ENCODE peak calls at places on chromosome 12, in nine cellular contexts. L is GM23338, H is Caco-2, T is stomach, Z is thyroid gland, D is fibroblast of lung, X is keratinocyte, I is cardiac muscle cell, K is DND-41. B is an unnamed sample. For H3K36me3 and H3K27me3, the result is how much of the 10 kb centered on the place peaks cover.

GRCh38 chr12:4270016-4270669 is 3.4 kb upstream of the CCND2 start:
- DNase-seq in L (peak), H (no peak), T (no peak), Z (no peak), D (no peak), X (no peak), I (no peak), K (peak), B (peak)

GRCh38 chr12:21523148-21523547 is 2.9 kb upstream of the SPX start:
- DNase-seq in L (no peak), H (no peak), T (no peak), Z (no peak), D (no peak), X (no peak), I (no peak), K (no peak), B (no peak)

GRCh38 chr12:1911598-1912575 is 6.6 kb downstream of the CACNA2D4 start:
- DNase-seq in L (no peak), H (no peak), T (peak), Z (no peak), D (no peak), X (no peak), I (no peak), K (no peak), B (peak)

GRCh38 chr12:130526813-130527212 is 189.1 kb downstream of the PIWIL1 start:
- DNase-seq in L (peak), H (peak), T (no peak), Z (peak), D (no peak), X (no peak), I (no peak), K (peak), B (peak)

GRCh38 chr12:62882140-62882539 is 52.8 kb downstream of the PPM1H start:
- DNase-seq in L (no peak), H (no peak), T (no peak), Z (no peak), D (no peak), X (no peak), I (no peak), K (no peak), B (no peak)

GRCh38 chr12:111532741-111533140 is 66.4 kb downstream of the ATXN2 start:
- DNase-seq in L (peak), H (peak), T (no peak), Z (no peak), D (no peak), X (no peak), I (no peak), K (no peak), B (peak)

GRCh38 chr12:107228076-107228475 is 134.7 kb upstream of the CRY1 start:
- DNase-seq in L (no peak), H (no peak), T (no peak), Z (no peak), D (no peak), X (no peak), I (no peak), K (no peak), B (peak)

GRCh38 chr12:3279832-3280231 is 202.7 kb downstream of the TSPAN9 start:
- DNase-seq in L (no peak), H (no peak), T (no peak), Z (no peak), D (no peak), X (no peak), I (no peak), K (no peak), B (no peak)

GRCh38 chr12:25903603-25904245 is 54.8 kb upstream of the RASSF8 start:
- DNase-seq in L (no peak), H (no peak), T (no peak), Z (no peak), D (no peak), X (no peak), I (peak), K (no peak), B (no peak)

GRCh38 chr12:6393109-6393508 is 9.1 kb downstream of the LTBR start:
- DNase-seq in L (no peak), H (no peak), T (no peak), Z (no peak), D (no peak), X (no peak), I (no peak), K (no peak), B (no peak)

GRCh38 chr12:75953312-75953906 is 78.2 kb downstream of the PHLDA1 start:
- DNase-seq in L (no peak), H (no peak), T (no peak), Z (no peak), D (peak), X (no peak), I (peak), K (no peak), B (no peak)

GRCh38 chr12:45232146-45232731 is 16.3 kb downstream of the ANO6 start:
- DNase-seq in L (no peak), H (no peak), T (no peak), Z (no peak), D (no peak), X (no peak), I (no peak), K (no peak), B (no peak)

GRCh38 chr12:19704966-19705365 is 265.7 kb downstream of the AEBP2 start:
- DNase-seq in L (no peak), H (no peak), T (no peak), Z (no peak), D (no peak), X (no peak), I (no peak), K (no peak), B (no peak)

GRCh38 chr12:19706936-19707335 is 267.6 kb downstream of the AEBP2 start:
- DNase-seq in L (no peak), H (no peak), T (no peak), Z (no peak), D (no peak), X (no peak), I (no peak), K (no peak), B (no peak)

GRCh38 chr12:19695244-19696098 is 256.2 kb downstream of the AEBP2 start:
- DNase-seq in L (no peak), H (no peak), T (no peak), Z (no peak), D (no peak), X (no peak), I (no peak), K (peak), B (no peak)

DNA sequence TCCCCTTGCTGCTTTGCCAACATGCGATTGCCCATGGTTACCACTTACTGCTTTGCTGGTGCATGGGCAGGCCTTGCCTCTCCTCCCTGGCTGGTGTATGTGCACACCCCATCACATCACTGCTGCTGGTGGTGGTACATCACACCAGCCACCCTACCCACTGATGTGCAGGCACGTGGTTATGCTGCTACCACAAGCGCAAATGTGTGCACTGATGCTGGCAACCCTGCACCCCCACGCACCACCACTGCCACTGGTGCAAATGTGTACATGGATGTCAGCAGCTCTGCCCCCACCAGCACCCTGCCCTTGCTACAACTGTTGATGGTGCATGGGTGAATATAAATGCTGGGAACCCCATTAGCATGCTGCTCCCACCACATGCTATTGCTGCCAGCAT is 261.7 kb downstream of the AEBP2 start:
- DNase-seq in L (no peak), H (no peak), T (no peak), Z (no peak), D (no peak), X (no peak), I (no peak), K (no peak), B (no peak)
- H3K36me3 ChIP-seq in L (under half), H (under half), T (under half), Z (under half), D (under half), X (under half), I (under half), K (under half), B (under half)

DNA sequence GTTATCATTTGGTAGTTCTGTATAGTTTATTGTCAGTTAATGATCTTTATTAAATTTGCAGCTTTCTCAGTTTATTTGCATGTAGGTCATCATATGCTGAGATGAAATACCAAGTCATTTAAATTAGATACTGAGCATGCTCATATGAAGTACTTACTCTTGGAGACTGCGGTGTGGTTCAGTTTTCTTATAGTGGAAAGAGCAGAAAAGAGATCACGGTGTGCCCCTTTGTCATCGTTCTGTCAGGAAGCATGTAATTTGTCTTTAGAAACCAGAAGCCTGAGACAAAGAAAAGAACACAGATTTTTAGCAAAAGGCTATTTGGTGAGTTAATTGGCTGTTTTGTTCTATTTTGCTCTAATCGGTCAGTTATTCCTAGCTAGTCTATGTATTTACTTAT is 75.6 kb downstream of the PLEKHA5 start:
- DNase-seq in L (no peak), H (no peak), T (no peak), Z (no peak), D (no peak), X (no peak), I (no peak), K (no peak), B (no peak)
- H3K4me3 ChIP-seq in L (no peak), H (no peak), T (no peak), Z (no peak), D (no peak), X (no peak), I (no peak), K (no peak), B (no peak)

DNA sequence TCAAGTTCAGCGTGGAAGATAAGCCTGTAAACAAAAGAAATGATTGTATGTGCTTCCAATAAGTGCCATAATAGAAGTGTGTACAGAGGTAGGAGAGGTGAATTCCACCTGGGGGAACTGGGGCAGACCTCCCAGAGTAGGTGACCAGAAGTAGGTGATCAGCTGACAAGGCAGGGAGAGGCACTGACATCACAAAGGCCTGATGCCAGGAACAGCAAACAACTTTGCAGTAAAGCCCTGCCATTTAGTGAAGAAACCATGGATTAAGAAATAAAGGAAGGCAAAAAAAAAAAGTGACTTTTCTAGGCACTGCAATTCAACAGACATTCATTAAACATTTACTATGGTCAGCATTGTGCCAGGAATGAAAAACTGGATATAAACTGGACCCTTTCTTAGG is 31.2 kb downstream of the NR1H4 start:
- DNase-seq in L (no peak), H (no peak), T (peak), Z (no peak), D (no peak), X (no peak), I (no peak), K (no peak), B (no peak)
- H3K27me3 ChIP-seq in L (under half), H (under half), T (under half), Z (under half), D (under half), X (under half), I (under half), K (under half), B (under half)

GRCh38 chr12:120563495-120563894 is 17.7 kb downstream of the POP5 start:
- DNase-seq in L (no peak), H (no peak), T (no peak), Z (no peak), D (no peak), X (no peak), I (no peak), K (no peak), B (no peak)
- H3K36me3 ChIP-seq in L (half or more), H (under half), T (half or more), Z (half or more), D (under half), X (under half), I (half or more), K (half or more), B (under half)

GRCh38 chr12:23217716-23218115 is 592.7 kb downstream of the ETNK1 start:
- DNase-seq in L (no peak), H (no peak), T (no peak), Z (peak), D (no peak), X (no peak), I (no peak), K (no peak), B (no peak)

GRCh38 chr12:23217158-23217557 is 592.2 kb downstream of the ETNK1 start:
- DNase-seq in L (no peak), H (no peak), T (no peak), Z (no peak), D (no peak), X (no peak), I (no peak), K (no peak), B (no peak)

GRCh38 chr12:23221066-23221465 is 596.1 kb downstream of the ETNK1 start:
- DNase-seq in L (peak), H (peak), T (no peak), Z (peak), D (peak), X (no peak), I (no peak), K (no peak), B (peak)

GRCh38 chr12:23221926-23222325 is 597.0 kb downstream of the ETNK1 start:
- DNase-seq in L (no peak), H (no peak), T (no peak), Z (no peak), D (no peak), X (no peak), I (no peak), K (no peak), B (no peak)

GRCh38 chr12:23222801-23223200 is 597.8 kb downstream of the ETNK1 start:
- DNase-seq in L (no peak), H (no peak), T (no peak), Z (no peak), D (no peak), X (no peak), I (no peak), K (no peak), B (no peak)
- H3K4me3 ChIP-seq in L (no peak), H (no peak), T (no peak), Z (no peak), D (no peak), X (no peak), I (no peak), K (no peak), B (no peak)

B was measured in H7.